ENCODE peak calls at places on chromosome 5, in four cellular contexts. T is endothelial cell of umbilical vein, M is heart left ventricle, P is ovary. K is an unnamed sample.
A peak's percentile ranks its signal among the peaks of the same experiment; 100 is the strongest.

GRCh38 chr5:53507013-53507412 is 26.6 kb downstream of the FST start:
- DNase-seq in M (no peak), P (no peak), T (no peak), K (no peak)

GRCh38 chr5:142012186-142012785 is 541 bp downstream of the GNPDA1 start:
- DNase-seq in T (peak; percentile 52), M (peak; percentile 46), P (peak; percentile 50), K (peak; percentile 30)

GRCh38 chr5:81398741-81399140 is 4.8 kb upstream of the ACOT12 start:
- DNase-seq in M (no peak), P (no peak), T (no peak), K (no peak)

GRCh38 chr5:55918097-55919035 is 67.2 kb downstream of the IL31RA start:
- DNase-seq in M (no peak), T (no peak), P (no peak), K (no peak)

GRCh38 chr5:132237670-132238069 is 10.0 kb upstream of the P4HA2 start:
- DNase-seq in M (peak; percentile 8), P (peak; percentile 4), T (no peak), K (no peak)

GRCh38 chr5:14208071-14209021 is 65.2 kb downstream of the TRIO start:
- DNase-seq in T (peak; percentile 59), M (no peak), P (no peak), K (no peak)

GRCh38 chr5:121251954-121252353 is 599.7 kb upstream of the FTMT start:
- DNase-seq in T (peak; percentile 83), M (no peak), P (no peak), K (no peak)

GRCh38 chr5:69368458-69369368 is 607 bp downstream of the AK6 start:
- DNase-seq in M (no peak), T (peak; percentile 59), P (no peak), K (no peak)

GRCh38 chr5:179454354-179454753 is 96.0 kb upstream of the RUFY1 start:
- DNase-seq in M (no peak), P (no peak), T (no peak), K (no peak)

GRCh38 chr5:66769839-66770617 is 173.8 kb downstream of the MAST4 start:
- DNase-seq in P (no peak), M (peak; percentile 34), T (no peak), K (no peak)

GRCh38 chr5:141516648-141517025 is 27.8 kb downstream of the PCDHGC5 start:
- DNase-seq in M (no peak), T (no peak), P (no peak), K (no peak)

GRCh38 chr5:33105521-33105941 is 335.2 kb upstream of the TARS1 start:
- DNase-seq in P (no peak), T (peak; percentile 39), M (no peak), K (no peak)

GRCh38 chr5:62097361-62097760 is 208.6 kb upstream of the KIF2A start:
- DNase-seq in M (no peak), P (no peak), T (no peak), K (no peak)

GRCh38 chr5:53321073-53321472 is 159.4 kb upstream of the FST start:
- DNase-seq in T (no peak), P (no peak), M (no peak), K (no peak)

GRCh38 chr5:179820483-179821297 is at the start of gene SQSTM1:
- DNase-seq in M (peak; percentile 91), P (peak; percentile 93), T (peak; percentile 80), K (peak; percentile 85)

GRCh38 chr5:89556215-89557009 is 673.4 kb upstream of the MEF2C start:
- DNase-seq in M (no peak), T (peak; percentile 51), P (no peak), K (no peak)

GRCh38 chr5:89292461-89292860 is 409.5 kb upstream of the MEF2C start:
- DNase-seq in T (no peak), P (no peak), M (no peak), K (no peak)

GRCh38 chr5:16617272-16617973 is 626 bp upstream of the RETREG1 start:
- DNase-seq in P (no peak), T (no peak), M (no peak), K (no peak)

GRCh38 chr5:80141681-80142080 is 106.5 kb downstream of the THBS4 start:
- DNase-seq in P (no peak), M (no peak), T (no peak), K (no peak)

GRCh38 chr5:137649228-137649890 is 86.5 kb downstream of the KLHL3 start:
- DNase-seq in M (no peak), T (no peak), P (no peak), K (peak; percentile 82)

GRCh38 chr5:107217721-107218130 is 453.0 kb downstream of the EFNA5 start:
- DNase-seq in M (peak; percentile 80), P (no peak), T (peak; percentile 33), K (peak; percentile 85)

GRCh38 chr5:142717582-142718215 is 31.8 kb upstream of the FGF1 start:
- DNase-seq in P (no peak), T (peak; percentile 76), M (peak; percentile 43), K (no peak)

GRCh38 chr5:95644351-95645042 is 2.1 kb upstream of the RFESD start:
- DNase-seq in T (peak; percentile 67), P (peak; percentile 36), M (no peak), K (peak; percentile 63)

GRCh38 chr5:178304016-178304415 is 71.4 kb upstream of the PHYKPL start:
- DNase-seq in P (no peak), T (no peak), M (no peak), K (no peak)

DNA sequence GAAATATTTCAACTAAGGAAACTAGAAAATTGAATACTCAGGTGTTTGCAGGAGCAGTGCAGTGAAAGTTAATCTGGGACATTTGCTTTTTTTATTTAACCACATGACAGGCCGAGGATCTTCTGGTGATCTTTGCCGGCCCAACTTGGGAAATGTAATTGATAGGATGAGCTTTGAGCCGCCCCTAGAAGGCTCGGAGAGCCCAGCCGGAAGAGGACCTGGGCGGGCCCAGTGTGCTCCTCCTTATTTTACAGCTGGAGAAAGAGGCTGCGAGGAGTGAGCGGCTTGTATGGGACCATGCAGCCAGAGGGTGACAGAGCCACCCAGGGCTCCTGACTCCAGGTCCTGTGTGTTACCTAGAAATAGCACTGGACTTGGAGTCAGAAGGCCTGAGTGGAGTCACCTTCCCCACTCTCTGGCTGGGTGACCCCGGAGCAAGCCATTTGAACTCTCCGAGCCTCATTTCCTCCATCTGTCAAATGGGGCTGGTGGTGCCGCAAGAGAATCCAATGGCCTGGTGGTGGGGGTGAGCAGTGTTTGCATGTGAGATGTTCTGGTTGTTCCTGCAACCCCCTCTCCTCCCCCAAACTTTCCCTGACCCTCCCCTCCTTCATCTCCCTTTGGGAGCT is 2.5 kb downstream of the PPARGC1B start:
- DNase-seq in P (peak; percentile 30), M (peak; percentile 68), T (no peak), K (no peak)
- TF ChIP-seq POLR2A in P (no peak), M (no peak), T (no peak), K (no peak)

DNA sequence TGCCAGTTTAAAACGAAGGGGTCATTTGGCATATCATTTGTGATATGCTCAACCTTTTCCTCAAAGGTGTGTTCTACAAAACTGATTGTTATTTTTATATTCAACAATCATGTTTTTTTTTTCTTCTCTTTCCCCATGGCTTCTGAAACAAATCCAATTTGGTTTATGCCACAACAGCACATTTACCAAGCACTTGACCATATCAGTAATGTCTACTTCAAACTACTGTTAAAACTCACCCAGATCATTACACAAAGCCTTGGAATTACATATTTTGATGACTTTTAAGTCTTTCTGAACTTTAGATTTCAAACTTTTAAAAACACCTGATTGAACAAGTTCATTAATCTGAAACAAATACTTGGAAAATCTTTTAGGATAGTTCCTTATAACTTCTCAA is 29.2 kb downstream of the PWWP2A start:
- DNase-seq in T (no peak), M (no peak), P (no peak), K (no peak)
- TF ChIP-seq POLR2A in T (no peak), M (no peak), P (no peak), K (no peak)

GRCh38 chr5:1312993-1313833 is 18.3 kb upstream of the TERT start:
- DNase-seq in T (no peak), M (no peak), P (no peak), K (peak; percentile 40)
- TF ChIP-seq POLR2A in T (no peak), M (no peak), P (no peak), K (no peak)

DNA sequence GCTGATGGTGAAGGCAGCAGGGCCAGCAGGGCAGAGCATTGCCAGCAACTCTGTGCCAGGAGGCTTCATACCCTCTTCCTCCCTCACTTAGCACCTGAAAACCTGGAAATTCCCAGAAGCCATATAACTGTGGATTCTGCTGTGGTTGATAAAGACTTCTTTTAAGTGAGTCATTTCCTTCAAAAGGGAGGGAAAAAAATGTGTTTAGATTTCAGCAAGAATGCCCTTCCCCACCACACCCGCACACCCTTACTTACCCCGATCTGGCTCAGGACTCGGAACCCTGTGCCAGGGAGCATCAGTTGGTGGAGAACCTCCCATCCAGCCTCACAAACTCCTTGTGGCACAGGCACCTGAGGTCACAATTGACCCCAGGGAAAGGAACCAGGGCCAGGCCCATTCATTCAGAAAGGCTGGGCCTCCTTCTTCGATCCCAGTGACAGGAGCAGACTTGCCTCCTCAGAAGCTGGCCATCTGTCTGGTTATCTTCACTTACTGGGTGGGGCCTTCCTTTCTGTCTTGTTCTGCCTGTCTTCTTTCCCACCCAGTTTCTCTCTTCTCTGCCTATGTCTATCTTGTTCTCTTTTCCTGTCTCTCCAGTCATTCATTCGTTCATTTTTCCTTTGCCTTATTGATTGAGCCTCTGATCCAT is 62.6 kb downstream of the PLAC8L1 start:
- DNase-seq in M (no peak), T (peak; percentile 76), P (no peak), K (no peak)
- TF ChIP-seq POLR2A in M (no peak), T (no peak), P (no peak), K (no peak)

K was measured in upper lobe of left lung.